ENCODE peak calls at places on chromosomes 7 and 10, in nine cellular contexts. R is ACHN; Y is NCI-H1092 treated with DMSO at 0.1 percent for 48 hours; K is retinal pigment epithelial cell; N is neural progenitor cell; I is tibial artery; H is fibroblast of pulmonary artery; Q is activated CD8-positive, alpha-beta memory T cell treated with anti-CD3 and anti-CD28 coated beads for 48 hours; P is iris pigment epithelial cell. O is an unnamed sample.

GRCh38 chr10:30857803-30858202 is 173.9 kb downstream of the ZNF438 start:
- DNase-seq in R (no peak), Y (no peak), K (no peak), N (no peak), I (peak), H (peak), Q (no peak), P (peak), O (no peak)

GRCh38 chr7:130814753-130815152 is 80.7 kb upstream of the KLF14 start:
- DNase-seq in R (peak), Y (no peak), K (no peak), N (peak), I (no peak), H (peak), Q (no peak), P (peak), O (no peak)

GRCh38 chr10:99234739-99235468 is 748 bp downstream of the HPSE2 start:
- DNase-seq in R (no peak), Y (no peak), K (no peak), N (peak), I (no peak), H (peak), Q (no peak), P (peak), O (no peak)

GRCh38 chr10:29881336-29881751 is 178.0 kb downstream of the JCAD start:
- DNase-seq in R (no peak), Y (no peak), K (no peak), N (no peak), I (peak), H (peak), Q (no peak), P (no peak), O (no peak)

GRCh38 chr7:30970594-30971094 is 6.9 kb downstream of the GHRHR start:
- DNase-seq in R (no peak), Y (peak), K (no peak), N (peak), I (no peak), H (no peak), Q (no peak), P (no peak), O (no peak)

GRCh38 chr7:155807805-155808550 is 4.3 kb downstream of the SHH start:
- DNase-seq in R (peak), Y (no peak), K (no peak), N (no peak), I (no peak), H (no peak), Q (no peak), P (no peak), O (no peak)

GRCh38 chr7:157056246-157056645 is 45.8 kb upstream of the MNX1 start:
- DNase-seq in R (no peak), Y (no peak), K (no peak), N (no peak), I (no peak), H (no peak), Q (no peak), P (no peak), O (no peak)

GRCh38 chr10:30639946-30640786 is 10.6 kb upstream of the LYZL2 start:
- DNase-seq in R (peak), Y (peak), K (peak), N (peak), I (no peak), H (peak), Q (no peak), P (peak), O (peak)

GRCh38 chr10:84190621-84191020 is 3.7 kb upstream of the CDHR1 start:
- DNase-seq in R (no peak), Y (no peak), K (no peak), N (no peak), I (no peak), H (no peak), Q (no peak), P (no peak), O (no peak)

GRCh38 chr7:134313543-134313942 is 3.2 kb downstream of the SLC35B4 start:
- DNase-seq in R (no peak), Y (no peak), K (no peak), N (no peak), I (no peak), H (no peak), Q (no peak), P (no peak), O (no peak)

GRCh38 chr7:17996442-17997223 is 31.0 kb downstream of the PRPS1L1 start:
- DNase-seq in R (no peak), Y (no peak), K (no peak), N (no peak), I (no peak), H (no peak), Q (no peak), P (no peak), O (no peak)

GRCh38 chr7:128810473-128810872 is 18.7 kb downstream of the CCDC136 start:
- DNase-seq in R (no peak), Y (no peak), K (no peak), N (no peak), I (no peak), H (no peak), Q (no peak), P (no peak), O (no peak)

GRCh38 chr7:3381073-3381685 is 80.1 kb downstream of the SDK1 start:
- DNase-seq in R (no peak), Y (no peak), K (no peak), N (peak), I (no peak), H (no peak), Q (no peak), P (no peak), O (no peak)

GRCh38 chr10:83274088-83274487 is 865.2 kb upstream of the GHITM start:
- DNase-seq in R (no peak), Y (peak), K (no peak), N (no peak), I (no peak), H (no peak), Q (no peak), P (no peak), O (no peak)

GRCh38 chr7:97845622-97846203 is 26.5 kb downstream of the ASNS start:
- DNase-seq in R (peak), Y (peak), K (peak), N (peak), I (no peak), H (peak), Q (no peak), P (peak), O (no peak)

GRCh38 chr10:113093188-113094113 is 143.4 kb downstream of the TCF7L2 start:
- DNase-seq in R (peak), Y (no peak), K (no peak), N (no peak), I (peak), H (peak), Q (no peak), P (peak), O (peak)